ENCODE peak calls at places on chromosomes 11 and 22, in five cellular contexts. F is left ventricle myocardium inferior, L is NCI-H345, P is Peyer's patch, R is HEK293T. S is an unnamed sample.

GRCh38 chr22:39502789-39503464 is 837 bp downstream of the MIEF1 start:
- DNase-seq in R (no peak), P (no peak), L (no peak), F (no peak), S (no peak)

GRCh38 chr22:50246242-50247175 is 1.7 kb upstream of the TUBGCP6 start:
- DNase-seq in R (no peak), F (no peak), P (no peak), L (no peak), S (no peak)

GRCh38 chr11:66126808-66127555 is 56.9 kb downstream of the PACS1 start:
- DNase-seq in R (no peak), L (no peak), F (peak; percentile 46), P (no peak), S (peak; percentile 37)

GRCh38 chr11:57792870-57793269 is 31.3 kb downstream of the CTNND1 start:
- DNase-seq in P (no peak), R (no peak), L (no peak), F (no peak), S (no peak)

GRCh38 chr11:102989379-102990047 is 34.0 kb upstream of the MMP13 start:
- DNase-seq in P (no peak), R (no peak), F (no peak), L (no peak), S (no peak)

GRCh38 chr11:130553306-130553705 is 104.9 kb downstream of the ADAMTS15 start:
- DNase-seq in P (no peak), L (no peak), F (no peak), R (no peak), S (no peak)

GRCh38 chr11:46597155-46597554 is 3.3 kb upstream of the AMBRA1 start:
- DNase-seq in P (no peak), R (no peak), L (no peak), F (no peak), S (no peak)

GRCh38 chr11:706439-706956 is 467 bp downstream of the EPS8L2 start:
- DNase-seq in L (no peak), P (peak; percentile 73), F (no peak), R (no peak), S (no peak)

GRCh38 chr22:27492566-27493201 is 308.9 kb downstream of the MN1 start:
- DNase-seq in F (no peak), R (no peak), P (no peak), L (no peak), S (no peak)